ENCODE peak calls at places on chromosomes 2 and 18, in six cellular contexts. W is fibroblast of lung, U is pancreas, Q is tibial artery, R is psoas muscle, S is OCI-LY7. G is an unnamed sample. For H3K9me3, the result is how much of the 10 kb centered on the place peaks cover.

GRCh38 chr2:68284896-68285295 is 32.6 kb upstream of the PPP3R1 start:
- DNase-seq in W (peak), U (peak), Q (peak), R (peak), S (no peak), G (no peak)

GRCh38 chr2:39107156-39107555 is 13.7 kb downstream of the SOS1 start:
- DNase-seq in W (peak), U (no peak), Q (no peak), R (no peak), S (peak), G (no peak)

GRCh38 chr18:8084160-8084559 is 517.0 kb downstream of the PTPRM start:
- DNase-seq in W (peak), U (no peak), Q (no peak), R (no peak), S (peak), G (no peak)

GRCh38 chr2:128457716-128458115 is 139.0 kb upstream of the HS6ST1 start:
- DNase-seq in W (no peak), U (no peak), Q (peak), R (no peak), S (no peak), G (no peak)

GRCh38 chr2:112831380-112831930 is 5.1 kb downstream of the IL1B start:
- DNase-seq in W (no peak), U (no peak), Q (no peak), R (no peak), S (no peak), G (no peak)

GRCh38 chr2:1990724-1991123 is 246.4 kb upstream of the PXDN start:
- DNase-seq in W (no peak), U (peak), Q (no peak), R (no peak), S (no peak), G (no peak)

GRCh38 chr2:74894261-74895030 is 60.5 kb downstream of the HK2 start:
- DNase-seq in W (peak), U (no peak), Q (no peak), R (no peak), S (no peak), G (no peak)

GRCh38 chr18:5513947-5514346 is 29.9 kb downstream of the EPB41L3 start:
- DNase-seq in W (no peak), U (no peak), Q (no peak), R (no peak), S (no peak), G (no peak)

GRCh38 chr2:108223573-108223972 is 16.2 kb upstream of the SULT1C3 start:
- DNase-seq in W (no peak), U (no peak), Q (no peak), R (no peak), S (no peak), G (no peak)

GRCh38 chr2:236758406-236758805 is 188.8 kb downstream of the ACKR3 start:
- DNase-seq in W (no peak), U (no peak), Q (no peak), R (no peak), S (no peak), G (no peak)

GRCh38 chr2:153474407-153474806 is 4.2 kb downstream of the RPRM start:
- DNase-seq in W (no peak), U (no peak), Q (no peak), R (no peak), S (no peak), G (no peak)

GRCh38 chr2:196899976-196900375 is 26.5 kb downstream of the PGAP1 start:
- DNase-seq in W (no peak), U (no peak), Q (no peak), R (no peak), S (no peak), G (no peak)

GRCh38 chr2:1494906-1495305 is 81.6 kb downstream of the TPO start:
- DNase-seq in W (no peak), U (no peak), Q (no peak), R (no peak), S (no peak), G (no peak)

GRCh38 chr2:151459368-151459767 is 49.7 kb downstream of the RIF1 start:
- DNase-seq in W (no peak), U (no peak), Q (no peak), R (no peak), S (no peak), G (no peak)

GRCh38 chr2:45259144-45259543 is 249.9 kb upstream of the SIX2 start:
- DNase-seq in W (no peak), U (no peak), Q (no peak), R (no peak), S (no peak), G (no peak)

GRCh38 chr2:16625759-16626158 is 39.9 kb downstream of the CYRIA start:
- DNase-seq in W (no peak), U (no peak), Q (no peak), R (no peak), S (peak), G (no peak)

GRCh38 chr2:16626497-16626896 is 39.1 kb downstream of the CYRIA start:
- DNase-seq in W (peak), U (no peak), Q (peak), R (peak), S (peak), G (no peak)

GRCh38 chr2:16625201-16625729 is 40.4 kb downstream of the CYRIA start:
- DNase-seq in W (no peak), U (peak), Q (peak), R (no peak), S (peak), G (no peak)

GRCh38 chr2:16628316-16628715 is 37.3 kb downstream of the CYRIA start:
- DNase-seq in W (no peak), U (no peak), Q (no peak), R (no peak), S (peak), G (no peak)

GRCh38 chr2:16626997-16627605 is 38.5 kb downstream of the CYRIA start:
- DNase-seq in W (no peak), U (no peak), Q (no peak), R (no peak), S (peak), G (no peak)
- H3K27ac ChIP-seq in W (no peak), U (no peak), Q (no peak), R (peak), S (peak), G (peak)

GRCh38 chr18:63949068-63949737 is at the start of gene HMSD:
- DNase-seq in W (peak), U (peak), Q (no peak), R (peak), S (no peak), G (no peak)
- TF ChIP-seq CTCF in W (peak), U (no peak), Q (no peak), R (peak), S (no peak), G (peak)

DNA sequence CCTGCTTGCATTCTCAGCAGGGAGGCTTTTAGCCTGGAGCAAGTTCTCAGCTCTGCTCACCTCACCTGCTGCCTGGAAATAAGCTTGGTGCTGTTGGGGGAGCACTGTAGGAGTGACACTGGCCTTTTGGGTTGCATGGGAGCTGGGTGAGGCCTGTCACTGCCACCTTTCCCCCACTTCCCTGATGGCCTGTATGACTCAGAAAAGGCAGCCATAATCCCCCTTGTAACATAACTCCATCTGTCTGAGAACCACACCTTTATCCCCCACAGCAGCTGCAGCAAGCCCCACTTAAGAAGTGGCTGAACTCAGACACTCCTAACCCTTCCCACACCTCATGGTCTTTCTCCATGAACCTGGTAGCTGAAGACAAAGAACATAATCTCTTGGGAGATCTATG is 258.8 kb upstream of the OSR1 start:
- DNase-seq in W (peak), U (no peak), Q (no peak), R (no peak), S (no peak), G (no peak)
- H3K9me3 ChIP-seq in W (under half), U (under half), Q (under half), R (under half), S (under half), G (under half)

DNA sequence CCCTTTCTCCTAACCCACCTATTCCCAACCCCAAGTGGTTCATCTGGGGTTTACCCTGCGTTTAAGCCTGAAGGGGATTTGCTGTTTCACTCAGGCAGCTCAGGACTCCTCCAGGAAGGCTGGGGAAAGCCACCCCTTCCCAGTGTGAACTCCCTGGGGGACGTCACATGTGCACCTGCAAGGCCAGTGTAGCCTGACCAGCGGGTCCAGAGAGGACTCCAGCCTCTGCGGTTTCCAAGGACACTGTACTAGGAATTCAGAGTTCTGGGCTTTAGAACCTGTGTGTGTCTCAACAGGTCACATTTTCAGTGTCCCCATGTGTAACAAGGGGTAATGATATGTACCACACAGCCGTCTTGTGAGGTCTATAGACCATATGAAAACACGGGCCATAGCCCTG is 17.9 kb downstream of the EHD3 start:
- DNase-seq in W (no peak), U (no peak), Q (no peak), R (no peak), S (peak), G (no peak)
- H3K27ac ChIP-seq in W (no peak), U (no peak), Q (no peak), R (no peak), S (peak), G (peak)